ENCODE peak calls at places on chromosomes 5 and 9, in eight cellular contexts. H is esophagus muscularis mucosa, K is PC-3, G is HL-60, N is cardiac muscle cell, F is Peyer's patch, W is H1, A is A549. O is an unnamed sample.

GRCh38 chr5:132759114-132760042 is 12.2 kb downstream of the CCNI2 start:
- DNase-seq in H (no peak), K (peak), G (no peak), N (no peak), F (no peak), W (no peak), A (no peak), O (no peak)

GRCh38 chr5:10648806-10649517 is 85.1 kb downstream of the ANKRD33B start:
- DNase-seq in H (no peak), K (no peak), G (no peak), N (no peak), F (no peak), W (no peak), A (no peak), O (no peak)

GRCh38 chr5:125894383-125894782 is 528.8 kb upstream of the GRAMD2B start:
- DNase-seq in H (no peak), K (no peak), G (no peak), N (peak), F (no peak), W (no peak), A (no peak), O (no peak)

GRCh38 chr5:108515706-108516105 is 133.8 kb upstream of the FBXL17 start:
- DNase-seq in H (no peak), K (no peak), G (no peak), N (no peak), F (no peak), W (no peak), A (no peak), O (no peak)

GRCh38 chr5:9239071-9239470 is 306.8 kb downstream of the SEMA5A start:
- DNase-seq in H (no peak), K (peak), G (no peak), N (peak), F (no peak), W (no peak), A (no peak), O (no peak)

GRCh38 chr5:133341915-133342710 is 270.2 kb downstream of the FSTL4 start:
- DNase-seq in H (no peak), K (no peak), G (no peak), N (no peak), F (peak), W (no peak), A (no peak), O (no peak)

GRCh38 chr9:89165880-89166279 is 12.7 kb downstream of the SHC3 start:
- DNase-seq in H (no peak), K (no peak), G (no peak), N (no peak), F (no peak), W (no peak), A (no peak), O (no peak)

GRCh38 chr5:79181419-79182022 is 54.4 kb upstream of the JMY start:
- DNase-seq in H (no peak), K (no peak), G (no peak), N (peak), F (no peak), W (no peak), A (no peak), O (no peak)

GRCh38 chr9:107351382-107352045 is 68.4 kb downstream of the RAD23B start:
- DNase-seq in H (peak), K (peak), G (no peak), N (no peak), F (no peak), W (no peak), A (no peak), O (no peak)

GRCh38 chr9:133976191-133976861 is 15.8 kb downstream of the VAV2 start:
- DNase-seq in H (no peak), K (no peak), G (no peak), N (no peak), F (peak), W (no peak), A (no peak), O (no peak)

GRCh38 chr5:60010328-60010727 is 116.8 kb upstream of the PDE4D start:
- DNase-seq in H (no peak), K (no peak), G (no peak), N (no peak), F (no peak), W (no peak), A (no peak), O (no peak)

GRCh38 chr5:108093186-108093585 is 288.7 kb downstream of the FBXL17 start:
- DNase-seq in H (no peak), K (peak), G (no peak), N (peak), F (no peak), W (no peak), A (peak), O (no peak)

GRCh38 chr9:92171822-92172221 is 56.6 kb upstream of the SPTLC1 start:
- DNase-seq in H (peak), K (no peak), G (no peak), N (no peak), F (no peak), W (no peak), A (no peak), O (no peak)

GRCh38 chr5:23448627-23449026 is 58.8 kb upstream of the PRDM9 start:
- DNase-seq in H (no peak), K (no peak), G (no peak), N (no peak), F (no peak), W (no peak), A (no peak), O (no peak)

GRCh38 chr9:6194934-6195333 is 20.7 kb upstream of the IL33 start:
- DNase-seq in H (no peak), K (peak), G (no peak), N (peak), F (no peak), W (no peak), A (no peak), O (no peak)

GRCh38 chr9:116494815-116495634 is 192.1 kb upstream of the TRIM32 start:
- DNase-seq in H (no peak), K (peak), G (no peak), N (no peak), F (no peak), W (no peak), A (no peak), O (no peak)

GRCh38 chr5:78056901-78057514 is 237.5 kb downstream of the AP3B1 start:
- DNase-seq in H (no peak), K (peak), G (no peak), N (peak), F (no peak), W (no peak), A (peak), O (no peak)
- TF ChIP-seq CTCF in H (no peak), K (peak), G (no peak), N (peak), F (no peak), W (no peak), A (peak), O (no peak)

DNA sequence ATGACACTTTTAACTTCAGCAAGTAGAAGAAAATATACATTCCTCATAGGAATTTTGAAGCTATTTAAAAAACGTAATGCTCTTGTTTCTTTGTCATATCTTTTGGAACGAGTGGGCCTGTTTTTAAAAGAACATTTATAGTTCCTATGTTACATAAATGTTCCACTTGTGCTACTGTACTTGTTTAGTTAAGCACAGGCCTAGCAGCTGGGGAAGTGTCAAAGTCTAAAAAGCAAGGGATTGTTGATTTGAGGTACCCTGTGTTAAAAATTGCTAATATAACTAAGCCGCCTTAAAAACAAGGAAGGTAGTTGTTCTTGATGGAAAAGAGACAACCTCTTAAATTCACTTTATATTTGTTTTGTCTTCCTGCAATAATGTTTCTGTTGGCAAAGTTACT is 27.2 kb upstream of the ELL2 start:
- DNase-seq in H (no peak), K (no peak), G (no peak), N (no peak), F (no peak), W (no peak), A (no peak), O (no peak)
- H3K27ac ChIP-seq in H (no peak), K (no peak), G (no peak), N (peak), F (no peak), W (no peak), A (no peak), O (peak)

GRCh38 chr9:21903380-21903965 is 90.7 kb downstream of the CDKN2A start:
- DNase-seq in H (peak), K (no peak), G (no peak), N (no peak), F (no peak), W (no peak), A (no peak), O (no peak)

GRCh38 chr9:21904371-21904770 is 89.8 kb downstream of the CDKN2A start:
- DNase-seq in H (no peak), K (no peak), G (no peak), N (no peak), F (no peak), W (no peak), A (no peak), O (no peak)

GRCh38 chr9:21906878-21907277 is 87.3 kb downstream of the CDKN2A start:
- DNase-seq in H (no peak), K (no peak), G (no peak), N (no peak), F (no peak), W (no peak), A (peak), O (no peak)

GRCh38 chr9:21906213-21906612 is 88.0 kb downstream of the CDKN2A start:
- DNase-seq in H (no peak), K (no peak), G (no peak), N (no peak), F (no peak), W (no peak), A (no peak), O (no peak)

GRCh38 chr9:21904776-21905175 is 89.4 kb downstream of the CDKN2A start:
- DNase-seq in H (no peak), K (peak), G (no peak), N (no peak), F (no peak), W (no peak), A (no peak), O (no peak)
- TF ChIP-seq CTCF in H (no peak), K (peak), G (no peak), N (no peak), F (no peak), W (peak), A (no peak), O (no peak)

DNA sequence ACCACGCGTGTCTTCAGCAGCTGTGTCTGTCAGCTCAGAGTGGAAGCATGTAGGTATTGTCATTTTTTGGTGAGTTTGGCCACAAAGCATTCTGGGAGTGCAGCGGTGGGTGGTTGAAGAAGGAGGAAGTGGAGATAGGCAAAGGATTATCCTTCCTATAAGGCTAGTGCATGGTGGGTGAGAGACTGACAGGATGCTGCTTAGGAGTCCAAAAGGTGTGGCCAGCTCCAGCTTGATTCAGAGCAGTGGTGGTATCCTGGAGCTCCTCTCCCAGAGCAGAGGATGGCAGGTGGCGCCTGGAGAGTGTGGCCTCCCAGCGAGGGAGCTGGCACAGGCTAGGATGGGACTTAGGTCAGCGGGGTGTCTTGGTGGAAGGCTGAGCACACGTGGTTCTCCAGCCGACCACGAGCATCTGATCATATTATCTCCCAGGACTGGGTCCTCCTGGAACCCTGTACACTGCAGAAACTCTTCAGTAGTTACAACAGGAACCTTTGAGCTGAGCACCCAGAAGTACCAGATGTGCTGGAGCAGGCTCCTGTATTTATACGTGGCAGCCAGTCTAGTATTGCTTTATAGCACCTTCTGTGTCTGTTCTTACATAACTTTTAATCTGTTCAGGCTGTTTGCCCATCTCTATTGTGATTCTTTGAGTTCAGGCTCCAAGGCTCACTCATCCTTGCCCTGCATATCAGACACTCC is 29.6 kb downstream of the MAML1 start:
- DNase-seq in H (no peak), K (peak), G (peak), N (no peak), F (peak), W (no peak), A (no peak), O (no peak)
- H3K27ac ChIP-seq in H (peak), K (peak), G (peak), N (peak), F (peak), W (no peak), A (peak), O (peak)

O was measured in dorsolateral prefrontal cortex.